ENCODE peak calls at places on chromosomes 6 and 20, in six cellular contexts. A is activated T-cell treated with anti-CD3 and anti-CD28 coated beads, Interleukin-2, amount 50 U/mL, for 72 hours; C is esophagus mucosa; O is activated CD4-positive, alpha-beta T cell treated with anti-CD3 and anti-CD28 coated beads for 36 hours; P is stimulated activated naive B cell treated with anti-CD40 and anti-IgM and Interleukin-4, amounts not matched to agents 10 μg/mL and 1 μg/mL and 100 μg/mL, for 72 hours; B is effector memory CD8-positive, alpha-beta T cell. J is an unnamed sample.

GRCh38 chr6:80696268-80696667 is 589.8 kb downstream of the BCKDHB start:
- ATAC-seq in B (no peak), O (no peak), A (no peak), P (no peak), C (no peak), J (no peak)

GRCh38 chr6:74100719-74101287 is 404.8 kb downstream of the CD109 start:
- ATAC-seq in A (no peak), O (no peak), P (no peak), B (no peak), C (no peak), J (no peak)

GRCh38 chr6:17408081-17408480 is 14.7 kb downstream of the CAP2 start:
- ATAC-seq in P (no peak), O (no peak), B (no peak), C (no peak), A (no peak), J (no peak)

GRCh38 chr6:130980310-130981032 is 82.6 kb downstream of the EPB41L2 start:
- ATAC-seq in C (no peak), B (no peak), O (no peak), P (no peak), A (no peak), J (no peak)

GRCh38 chr20:57323034-57323433 is 6.6 kb upstream of the SPO11 start:
- ATAC-seq in B (no peak), C (peak; percentile 85), P (peak; percentile 91), A (peak; percentile 50), O (no peak), J (peak; percentile 76)

GRCh38 chr6:111823831-111824607 is 49.2 kb downstream of the FYN start:
- ATAC-seq in O (peak; percentile 64), P (peak; percentile 79), B (peak; percentile 86), C (no peak), A (peak; percentile 77), J (peak; percentile 67)

GRCh38 chr20:53335509-53335908 is 258.1 kb downstream of the ZNF217 start:
- ATAC-seq in O (no peak), A (no peak), B (no peak), P (no peak), C (no peak), J (no peak)

GRCh38 chr6:75374913-75375530 is 90.4 kb upstream of the TMEM30A start:
- ATAC-seq in P (no peak), B (no peak), O (no peak), C (no peak), A (no peak), J (peak; percentile 39)

GRCh38 chr6:30317913-30318589 is 8.7 kb upstream of the TRIM39 start:
- ATAC-seq in O (peak; percentile 55), A (no peak), B (peak; percentile 22), P (no peak), C (no peak), J (no peak)

GRCh38 chr20:62590301-62591121 is 51.8 kb upstream of the SLCO4A1 start:
- ATAC-seq in P (no peak), B (no peak), C (peak; percentile 92), O (no peak), A (no peak), J (no peak)

GRCh38 chr20:5729348-5729747 is 20.9 kb upstream of the SHLD1 start:
- ATAC-seq in C (no peak), O (no peak), P (no peak), B (no peak), A (no peak), J (no peak)

GRCh38 chr6:108074057-108074358 is 533 bp downstream of the OSTM1 start:
- ATAC-seq in C (peak; percentile 59), A (peak; percentile 43), P (peak; percentile 57), B (no peak), O (no peak), J (peak; percentile 55)

GRCh38 chr6:85453490-85453889 is 3.6 kb downstream of the NT5E start:
- ATAC-seq in O (no peak), A (peak; percentile 34), B (no peak), P (no peak), C (no peak), J (peak; percentile 50)

GRCh38 chr6:51330971-51331370 is 512.3 kb downstream of the TFAP2B start:
- ATAC-seq in O (no peak), B (no peak), A (no peak), P (no peak), C (no peak), J (no peak)

GRCh38 chr6:7580537-7580926 is 9.5 kb upstream of the SNRNP48 start:
- ATAC-seq in C (peak; percentile 6), A (no peak), O (no peak), B (no peak), P (no peak), J (no peak)